ENCODE peak calls at places on chromosomes 13 and 19, in seven cellular contexts. A is IMR-90; Z is CD8-positive, alpha-beta memory T cell; U is upper lobe of right lung; T is adipocyte; B is cardiac muscle cell; Y is thoracic aorta. V is an unnamed sample.

GRCh38 chr19:13629687-13630357 is 123.5 kb upstream of the CACNA1A start:
- DNase-seq in Z (no peak), B (no peak), A (peak; percentile 91), Y (no peak), U (no peak), T (no peak), V (peak; percentile 15)

GRCh38 chr19:35395762-35396199 is 24.9 kb downstream of the GPR42 start:
- DNase-seq in A (no peak), U (no peak), Z (no peak), B (peak; percentile 18), Y (no peak), T (peak; percentile 28), V (no peak)

GRCh38 chr13:47858042-47858677 is 142.9 kb downstream of the SUCLA2 start:
- DNase-seq in U (no peak), B (no peak), Z (no peak), T (no peak), A (no peak), Y (no peak), V (no peak)

GRCh38 chr13:74575729-74576125 is 441.5 kb upstream of the KLF12 start:
- DNase-seq in B (peak; percentile 92), Y (peak; percentile 32), Z (peak; percentile 67), U (peak; percentile 71), A (peak; percentile 33), T (peak; percentile 80), V (no peak)

GRCh38 chr13:110820311-110820710 is 94.6 kb downstream of the ANKRD10 start:
- DNase-seq in Z (no peak), B (no peak), A (no peak), Y (no peak), T (no peak), U (no peak), V (no peak)

GRCh38 chr13:112588490-112589297 is 741 bp upstream of the TUBGCP3 start:
- DNase-seq in Z (no peak), A (no peak), B (no peak), T (no peak), Y (no peak), U (no peak), V (no peak)

GRCh38 chr13:30806784-30807183 is 71.4 kb downstream of the ALOX5AP start:
- DNase-seq in Z (no peak), T (peak; percentile 81), Y (no peak), U (no peak), B (peak; percentile 28), A (peak; percentile 88), V (peak; percentile 81)

GRCh38 chr19:40928859-40929258 is 46.8 kb upstream of the CYP2A7 start:
- DNase-seq in A (no peak), B (no peak), T (no peak), Z (no peak), U (no peak), Y (no peak), V (no peak)

GRCh38 chr13:45518525-45519235 is 53.9 kb downstream of the COG3 start:
- DNase-seq in U (no peak), T (peak; percentile 55), A (peak; percentile 90), Z (no peak), B (no peak), Y (no peak), V (peak; percentile 97)

GRCh38 chr19:7515091-7515470 is 822 bp upstream of the ZNF358 start:
- DNase-seq in U (no peak), Z (no peak), T (peak; percentile 52), B (no peak), Y (peak; percentile 79), A (peak; percentile 66), V (no peak)

GRCh38 chr13:114015608-114016295 is 41.9 kb upstream of the C13orf46 start:
- DNase-seq in U (peak; percentile 82), A (peak; percentile 31), Y (no peak), T (no peak), Z (no peak), B (no peak), V (peak; percentile 10)

GRCh38 chr13:45367995-45368394 is 27.0 kb upstream of the TPT1 start:
- DNase-seq in Z (peak; percentile 42), U (no peak), A (no peak), T (no peak), B (no peak), Y (no peak), V (peak; percentile 56)

GRCh38 chr13:73216381-73216831 is 157.6 kb downstream of the KLF5 start:
- DNase-seq in Z (no peak), Y (no peak), U (no peak), T (peak; percentile 87), B (no peak), A (no peak), V (no peak)

GRCh38 chr13:41383400-41383799 is 72.3 kb downstream of the NAA16 start:
- DNase-seq in Z (no peak), B (no peak), Y (no peak), T (no peak), A (peak; percentile 61), U (no peak), V (no peak)

GRCh38 chr13:65456150-65456912 is 1773.8 kb downstream of the PCDH9 start:
- DNase-seq in Y (no peak), T (no peak), Z (no peak), A (peak; percentile 66), U (no peak), B (no peak), V (no peak)

GRCh38 chr13:111241006-111241755 is 79.3 kb upstream of the TEX29 start:
- DNase-seq in B (no peak), A (no peak), U (no peak), T (no peak), Y (no peak), Z (no peak), V (no peak)

GRCh38 chr19:49861127-49861526 is 6.2 kb downstream of the PNKP start:
- DNase-seq in U (peak; percentile 72), Z (no peak), A (no peak), T (no peak), B (no peak), Y (no peak), V (no peak)

GRCh38 chr13:101018720-101019119 is 344.1 kb upstream of the TMTC4 start:
- DNase-seq in B (no peak), Z (no peak), Y (no peak), T (peak; percentile 60), A (peak; percentile 71), U (no peak), V (peak; percentile 42)

GRCh38 chr13:20130012-20130411 is 30.8 kb downstream of the GJA3 start:
- DNase-seq in B (no peak), Y (no peak), U (no peak), A (no peak), Z (no peak), T (no peak), V (no peak)
- H3K27me3 ChIP-seq in B (no peaks in the 10 kb centered on the region), Y (no peaks in the 10 kb centered on the region), U (peaks cover 36% of the 10 kb centered on the region), A (peaks cover 10% of the 10 kb centered on the region), Z (peaks cover 15% of the 10 kb centered on the region), T (peaks cover 3% of the 10 kb centered on the region), V (no peaks in the 10 kb centered on the region)

DNA sequence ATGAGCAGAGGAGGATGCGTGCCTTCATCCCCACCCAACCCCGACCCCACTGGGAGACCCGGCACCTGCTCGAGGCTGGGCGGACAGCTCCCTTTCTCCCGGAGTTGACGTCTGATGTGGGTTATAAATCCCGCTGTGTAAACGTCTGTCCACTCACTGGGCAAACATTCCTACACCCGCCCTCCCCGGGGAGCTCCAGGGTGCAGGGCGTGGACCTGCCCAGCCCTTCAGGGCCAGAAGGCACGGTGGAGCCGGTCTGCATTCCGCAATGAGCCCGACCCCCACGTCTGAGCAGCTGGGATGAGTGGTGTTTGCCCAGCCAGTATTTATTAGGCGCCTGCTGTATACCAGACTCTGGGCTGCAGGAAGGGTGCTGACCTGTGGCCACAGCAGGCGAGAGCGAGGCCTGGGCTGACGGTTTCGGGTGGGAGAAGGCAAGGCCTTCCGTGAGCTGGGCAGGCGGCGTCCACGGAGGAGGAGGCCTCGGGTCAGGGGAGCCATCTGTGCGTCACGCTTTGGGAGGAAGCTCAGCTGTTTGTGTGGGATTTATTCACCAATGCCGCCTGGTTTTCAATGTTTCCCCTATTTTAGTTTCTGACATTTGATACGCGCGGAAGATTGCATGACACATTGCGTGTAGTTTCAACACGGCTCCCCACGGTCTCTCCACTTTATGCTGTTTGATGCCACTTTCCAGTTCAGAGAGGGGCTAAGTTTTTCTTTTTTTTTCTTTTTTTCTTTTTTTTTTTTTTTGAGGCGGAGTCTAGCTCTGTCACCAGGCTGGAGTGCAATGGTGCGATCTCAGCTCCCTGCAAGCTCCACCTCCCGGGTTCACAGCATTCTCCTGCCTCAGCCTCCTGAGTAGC is 2.0 kb downstream of the MISP start:
- DNase-seq in U (peak; percentile 86), T (peak; percentile 86), B (no peak), A (peak; percentile 90), Z (no peak), Y (no peak), V (peak; percentile 92)
- H3K4me3 ChIP-seq in U (peak overlapping the region; percentile 3), T (peak overlapping the region; percentile 46), B (no peak overlapping the region), A (no peak overlapping the region), Z (no peak overlapping the region), Y (no peak overlapping the region), V (peak overlapping the region; percentile 17)

GRCh38 chr13:109586509-109587346 is 199.7 kb downstream of the IRS2 start:
- DNase-seq in A (no peak), B (peak; percentile 59), T (no peak), Y (no peak), Z (no peak), U (no peak), V (no peak)

GRCh38 chr13:109587689-109588088 is 198.7 kb downstream of the IRS2 start:
- DNase-seq in Z (no peak), B (no peak), Y (no peak), A (no peak), T (no peak), U (no peak), V (no peak)

DNA sequence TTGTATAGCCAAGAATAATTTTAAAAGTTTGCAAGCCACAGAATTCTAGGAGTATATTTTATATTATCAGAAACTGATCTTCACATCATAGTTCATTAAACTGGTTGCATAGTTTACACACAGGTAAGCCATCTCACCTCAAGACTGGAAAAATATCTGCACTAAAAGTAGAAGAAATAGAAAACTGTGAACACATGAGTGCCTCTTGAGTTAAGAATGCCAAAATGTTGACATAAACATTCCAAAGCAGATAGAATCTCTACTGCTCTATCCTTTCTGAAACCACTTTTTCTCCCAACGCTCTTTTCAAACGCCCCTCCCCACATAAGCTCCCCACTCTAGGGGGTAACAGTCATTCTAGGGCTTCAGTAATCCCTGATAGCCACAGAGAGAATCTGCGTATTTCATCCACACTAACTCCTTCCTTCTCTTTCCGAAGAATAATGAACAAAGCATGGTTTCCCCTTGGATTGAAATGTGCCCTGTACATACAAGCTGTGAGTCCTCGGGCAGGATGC is 201.5 kb downstream of the IRS2 start:
- DNase-seq in Y (no peak), B (no peak), U (no peak), T (peak; percentile 36), Z (no peak), A (no peak), V (no peak)
- H3K27me3 ChIP-seq in Y (no peaks in the 10 kb centered on the region), B (no peaks in the 10 kb centered on the region), U (no peaks in the 10 kb centered on the region), T (peaks cover 8% of the 10 kb centered on the region), Z (no peaks in the 10 kb centered on the region), A (peaks cover 30% of the 10 kb centered on the region), V (no peaks in the 10 kb centered on the region)

GRCh38 chr19:36894849-36895383 is 21.2 kb downstream of the ZNF829 start:
- DNase-seq in T (no peak), Y (no peak), B (no peak), Z (no peak), U (no peak), A (no peak), V (no peak)

DNA sequence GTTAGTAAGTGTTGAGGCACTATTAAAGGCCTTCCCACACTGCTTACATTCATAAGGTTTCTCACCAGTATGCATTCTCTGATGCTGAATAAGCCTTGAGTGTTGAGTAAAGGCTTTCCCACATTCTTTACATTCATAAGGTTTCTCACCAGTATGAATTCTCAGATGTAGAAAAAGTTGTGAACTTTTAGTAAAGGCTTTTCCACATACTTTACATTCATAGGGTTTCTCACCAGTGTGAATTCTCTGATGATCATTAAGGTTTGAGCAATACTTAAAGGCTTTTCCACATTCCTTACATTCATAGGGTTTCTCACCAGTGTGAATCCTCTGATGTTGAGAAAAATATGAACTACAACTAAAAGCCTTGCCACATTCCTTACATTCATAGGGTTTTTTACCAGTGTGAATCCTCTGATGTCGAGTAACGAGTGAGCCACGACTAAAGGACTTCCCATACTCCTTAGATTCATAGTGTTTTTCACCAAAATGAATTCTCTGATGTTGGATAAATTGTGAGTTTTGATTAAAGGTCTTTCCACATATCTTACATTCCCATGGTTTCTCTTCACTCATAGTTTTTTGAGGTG is 24.2 kb downstream of the ZNF829 start:
- DNase-seq in T (no peak), B (no peak), Y (no peak), Z (no peak), A (no peak), U (no peak), V (no peak)
- H3K4me3 ChIP-seq in T (peak overlapping the region; percentile 81), B (no peak overlapping the region), Y (peak overlapping the region; percentile 2), Z (peak overlapping the region; percentile 28), A (no peak overlapping the region), U (no peak overlapping the region), V (no peak overlapping the region)

V was measured in bronchial epithelial cell.